ENCODE peak calls at places on chromosomes 3 and 15, in eight cellular contexts. E, V, H, N, C, X, Y and U are unnamed samples.
A peak's percentile ranks its signal among the peaks of the same experiment; 100 is the strongest.

GRCh38 chr3:117735481-117736101 is 1026.0 kb downstream of the TUSC7 start:
- DNase-seq in E (no peak), C (no peak), N (no peak), H (no peak), X (peak; percentile 7), Y (no peak), V (peak; percentile 91), U (no peak)

GRCh38 chr15:72042865-72043264 is 75.1 kb downstream of the MYO9A start:
- DNase-seq in N (no peak), H (peak; percentile 19), E (no peak), X (no peak), Y (no peak), V (no peak), C (no peak), U (no peak)

GRCh38 chr3:59192473-59192872 is 142.6 kb upstream of the CFAP20DC start:
- DNase-seq in X (no peak), Y (no peak), V (peak; percentile 54), H (no peak), N (no peak), C (no peak), E (no peak), U (no peak)

GRCh38 chr3:11391172-11391879 is 119.1 kb downstream of the ATG7 start:
- DNase-seq in E (no peak), H (no peak), V (no peak), C (no peak), Y (no peak), X (peak; percentile 69), N (no peak), U (no peak)

GRCh38 chr15:68210821-68211655 is 5.9 kb upstream of the CALML4 start:
- DNase-seq in E (no peak), H (peak; percentile 73), N (peak; percentile 21), V (peak; percentile 58), X (peak; percentile 83), C (peak; percentile 63), Y (peak; percentile 60), U (peak; percentile 14)

GRCh38 chr15:72751751-72752455 is 31.7 kb downstream of the ADPGK start:
- DNase-seq in C (peak; percentile 11), H (no peak), X (no peak), V (no peak), E (no peak), N (no peak), Y (no peak), U (no peak)

GRCh38 chr15:51083641-51084040 is 11.1 kb downstream of the TNFAIP8L3 start:
- DNase-seq in X (no peak), C (no peak), Y (no peak), E (no peak), N (no peak), V (no peak), H (no peak), U (no peak)

GRCh38 chr3:143707848-143708247 is 140.4 kb downstream of the SLC9A9 start:
- DNase-seq in V (no peak), N (no peak), H (no peak), C (no peak), Y (no peak), X (peak; percentile 66), E (no peak), U (no peak)

GRCh38 chr3:114411292-114411691 is 117.5 kb downstream of the TIGIT start:
- DNase-seq in Y (no peak), N (no peak), C (peak; percentile 89), H (no peak), E (no peak), V (peak; percentile 83), X (peak; percentile 41), U (no peak)

GRCh38 chr3:38137615-38138346 is 680 bp upstream of the MYD88 start:
- DNase-seq in N (no peak), C (peak; percentile 22), V (no peak), Y (no peak), H (peak; percentile 41), X (peak; percentile 54), E (peak; percentile 17), U (no peak)